ENCODE peak calls at places on chromosomes 11 and 22, in five cellular contexts. O is H9, C is IMR-90, A is H1, X is neuronal stem cell. H is an unnamed sample.

GRCh38 chr11:88603499-88603898 is 266.0 kb upstream of the CTSC start:
- DNase-seq in O (no peak), C (peak), A (no peak), X (no peak), H (no peak)

GRCh38 chr11:77596626-77597025 is 6.9 kb downstream of the AQP11 start:
- DNase-seq in C (peak), X (no peak), O (no peak), A (no peak), H (peak)

GRCh38 chr11:65110354-65110861 is 1.3 kb upstream of the TM7SF2 start:
- DNase-seq in C (peak), O (peak), X (peak), A (peak), H (peak)

GRCh38 chr11:88035271-88035670 is 140.0 kb downstream of the RAB38 start:
- DNase-seq in X (no peak), C (peak), A (no peak), O (no peak), H (no peak)

GRCh38 chr11:69230856-69231425 is 63.0 kb upstream of the MYEOV start:
- DNase-seq in C (no peak), O (peak), A (no peak), X (no peak), H (no peak)

GRCh38 chr11:61968758-61969390 is 1.4 kb upstream of the FTH1 start:
- DNase-seq in X (no peak), A (no peak), C (no peak), O (no peak), H (no peak)

GRCh38 chr11:73376803-73377629 is 817 bp downstream of the RELT start:
- DNase-seq in A (no peak), O (no peak), C (peak), X (no peak), H (peak)

GRCh38 chr11:45812581-45813548 is 7.9 kb downstream of the SLC35C1 start:
- DNase-seq in O (no peak), A (no peak), X (no peak), C (no peak), H (no peak)

GRCh38 chr11:8097926-8098325 is 16.9 kb downstream of the TUB start:
- DNase-seq in A (peak), O (no peak), X (no peak), C (no peak), H (no peak)

GRCh38 chr22:38733329-38734202 is 22.2 kb downstream of the SUN2 start:
- DNase-seq in X (no peak), O (peak), C (peak), A (peak), H (peak)

GRCh38 chr11:100830295-100830694 is 143.2 kb downstream of the ARHGAP42 start:
- DNase-seq in X (no peak), O (no peak), A (no peak), C (no peak), H (peak)

GRCh38 chr11:61956191-61957027 is 6.3 kb downstream of the BEST1 start:
- DNase-seq in X (no peak), A (peak), O (no peak), C (no peak), H (no peak)

GRCh38 chr11:3137486-3138177 is 27.5 kb downstream of the OSBPL5 start:
- DNase-seq in O (no peak), C (no peak), X (no peak), A (no peak), H (peak)

GRCh38 chr11:83816572-83817187 is 530.5 kb upstream of the CCDC90B start:
- DNase-seq in A (no peak), X (peak), C (peak), O (no peak), H (peak)

GRCh38 chr22:35632902-35633301 is 15.3 kb upstream of the APOL6 start:
- DNase-seq in A (no peak), C (no peak), X (no peak), O (no peak), H (no peak)

GRCh38 chr11:38136887-38137286 is 1538.9 kb upstream of the RAG2 start:
- DNase-seq in X (no peak), C (no peak), A (no peak), O (no peak), H (no peak)

GRCh38 chr11:3632070-3632660 is 9.6 kb downstream of the ART5 start:
- DNase-seq in A (no peak), X (no peak), O (no peak), C (no peak), H (no peak)

GRCh38 chr11:57205046-57205671 is 23.4 kb downstream of the LRRC55 start:
- DNase-seq in C (peak), O (peak), X (no peak), A (no peak), H (no peak)

GRCh38 chr11:11313426-11313825 is 39.6 kb downstream of the CSNK2A3 start:
- DNase-seq in O (no peak), A (no peak), C (peak), X (no peak), H (peak)

GRCh38 chr11:28730336-28730735 is 622.1 kb downstream of the METTL15 start:
- DNase-seq in A (no peak), C (peak), O (no peak), X (no peak), H (no peak)

GRCh38 chr11:66857234-66857926 is 516 bp downstream of the LRFN4 start:
- DNase-seq in O (peak), X (no peak), A (peak), C (no peak), H (peak)

GRCh38 chr11:63880031-63880841 is 36.7 kb downstream of the RCOR2 start:
- DNase-seq in C (peak), O (no peak), A (no peak), X (no peak), H (peak)

GRCh38 chr22:35140879-35141745 is 75.2 kb downstream of the ISX start:
- DNase-seq in C (no peak), X (peak), A (peak), O (peak), H (no peak)

GRCh38 chr22:39535302-39535805 is 2.8 kb upstream of the RPS19BP1 start:
- DNase-seq in C (no peak), O (peak), A (peak), X (no peak), H (no peak)

GRCh38 chr22:19731736-19732135 is 8.4 kb downstream of the GP1BB start:
- DNase-seq in A (no peak), O (no peak), C (no peak), X (no peak), H (no peak)

GRCh38 chr11:1228921-1229451 is 6.1 kb downstream of the MUC5B start:
- DNase-seq in A (peak), X (no peak), O (peak), C (no peak), H (no peak)

GRCh38 chr22:31618057-31618456 is 44.0 kb downstream of the PISD start:
- DNase-seq in X (no peak), C (no peak), O (no peak), A (no peak), H (no peak)

GRCh38 chr22:45504703-45505341 is 2.1 kb downstream of the FBLN1 start:
- DNase-seq in O (no peak), X (peak), A (peak), C (peak), H (peak)

GRCh38 chr11:77375114-77375513 is 73.6 kb upstream of the GDPD4 start:
- DNase-seq in X (no peak), C (peak), O (no peak), A (no peak), H (no peak)

GRCh38 chr11:62573592-62574362 is at the start of gene EEF1G:
- DNase-seq in X (peak), A (peak), O (peak), C (peak), H (peak)

GRCh38 chr22:42623301-42623751 is 8.6 kb upstream of the POLDIP3 start:
- DNase-seq in X (no peak), A (no peak), O (no peak), C (no peak), H (no peak)

GRCh38 chr22:42619261-42620063 is 4.8 kb upstream of the POLDIP3 start:
- DNase-seq in O (no peak), X (no peak), A (no peak), C (no peak), H (no peak)

GRCh38 chr22:42620084-42620483 is 5.4 kb upstream of the POLDIP3 start:
- DNase-seq in C (no peak), A (no peak), O (no peak), X (no peak), H (no peak)

GRCh38 chr22:42622061-42622710 is 7.5 kb upstream of the POLDIP3 start:
- DNase-seq in C (no peak), O (no peak), X (no peak), A (no peak), H (no peak)

DNA sequence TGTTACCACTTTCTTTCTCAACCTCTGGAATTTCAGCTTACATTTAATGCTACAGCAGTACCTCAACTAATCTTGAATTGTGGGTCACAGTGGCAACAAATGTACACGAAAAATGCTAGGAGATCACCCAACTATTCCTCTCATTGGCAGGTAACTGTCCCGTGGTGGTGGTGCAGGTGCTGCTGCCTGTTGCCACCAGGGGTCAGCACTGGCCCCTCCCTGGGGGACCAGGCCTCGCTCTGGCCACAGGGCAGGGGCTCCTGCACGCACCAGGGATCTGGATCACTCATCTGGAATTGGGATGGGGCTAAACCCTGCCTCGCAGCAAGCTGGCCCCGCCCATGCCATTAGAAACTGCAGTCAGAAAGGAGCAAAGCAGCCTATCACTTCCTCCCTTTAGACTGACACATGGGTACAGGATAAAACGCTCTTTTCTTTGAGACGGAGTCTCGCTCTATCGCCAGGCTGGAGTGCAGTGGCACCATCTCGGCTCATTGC is 6.9 kb upstream of the POLDIP3 start:
- DNase-seq in C (peak), X (peak), O (peak), A (peak), H (peak)
- H3K9ac ChIP-seq in C (no peak), X (no peak), O (no peak), A (no peak), H (peak)

GRCh38 chr22:37577957-37578356 is 1.9 kb downstream of the LGALS2 start:
- DNase-seq in C (no peak), X (no peak), A (no peak), O (no peak), H (no peak)
- H3K23ac ChIP-seq in C (no peak), X (no peak), A (no peak), O (no peak), H (no peak)

GRCh38 chr22:33564683-33565082 is 355.6 kb downstream of the LARGE1 start:
- DNase-seq in O (no peak), C (no peak), A (no peak), X (no peak), H (no peak)

GRCh38 chr22:33563568-33563967 is 356.7 kb downstream of the LARGE1 start:
- DNase-seq in C (no peak), O (no peak), X (no peak), A (no peak), H (no peak)

GRCh38 chr22:33565580-33565995 is 354.7 kb downstream of the LARGE1 start:
- DNase-seq in X (no peak), O (no peak), A (no peak), C (no peak), H (no peak)

GRCh38 chr22:33561149-33561807 is 359.0 kb downstream of the LARGE1 start:
- DNase-seq in O (no peak), X (no peak), A (no peak), C (no peak), H (no peak)

DNA sequence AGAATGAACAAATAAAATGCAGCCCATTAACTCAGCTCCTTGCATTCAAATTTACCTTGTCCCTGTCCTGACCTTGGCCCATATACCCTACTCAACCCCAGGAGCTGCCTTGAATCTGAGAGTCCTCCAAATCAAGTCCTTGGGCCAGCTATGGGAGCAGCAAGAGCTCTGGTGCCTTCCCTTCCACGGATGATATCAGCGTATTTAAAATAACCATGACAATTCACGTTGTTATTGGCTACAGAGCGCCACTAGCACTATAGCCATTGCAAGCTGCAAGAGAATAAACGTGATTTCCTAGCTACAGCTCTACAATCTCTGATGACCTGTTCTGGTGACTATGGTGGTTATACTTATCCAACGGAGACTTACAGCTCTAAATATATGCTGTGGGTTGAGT is 357.8 kb downstream of the LARGE1 start:
- DNase-seq in O (no peak), X (no peak), C (no peak), A (no peak), H (no peak)
- H3K9ac ChIP-seq in O (no peak), X (no peak), C (no peak), A (no peak), H (no peak)

GRCh38 chr11:6062691-6063358 is 32.3 kb upstream of the OR56A1 start:
- DNase-seq in C (no peak), X (no peak), O (no peak), A (no peak), H (no peak)

DNA sequence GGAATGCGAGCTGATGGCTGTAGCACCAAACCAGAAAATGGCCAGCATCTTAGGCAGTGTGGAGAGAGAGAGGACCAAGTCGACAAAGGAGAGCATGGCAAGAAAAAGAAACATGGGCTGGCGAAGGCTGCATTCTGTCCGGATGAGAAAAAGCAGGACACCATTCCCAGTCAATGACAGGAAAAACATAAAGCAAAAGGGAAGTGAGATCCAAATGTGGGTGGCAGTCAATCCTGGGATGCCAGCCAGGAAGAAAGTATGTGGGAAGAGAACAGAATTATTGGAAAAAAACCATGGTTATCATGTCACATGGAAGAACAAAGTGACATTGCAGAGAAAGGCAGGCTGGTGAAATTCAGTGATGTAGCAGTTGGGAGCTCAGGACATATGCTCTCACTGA is 36.9 kb upstream of the OR56A1 start:
- DNase-seq in O (no peak), A (no peak), C (no peak), X (no peak), H (no peak)
- H3K23ac ChIP-seq in O (no peak), A (no peak), C (no peak), X (no peak), H (no peak)

GRCh38 chr22:24430431-24431308 is 3.3 kb downstream of the ADORA2A start:
- DNase-seq in C (no peak), O (no peak), X (no peak), A (no peak), H (no peak)

GRCh38 chr22:24433868-24434471 is 6.6 kb downstream of the ADORA2A start:
- DNase-seq in X (no peak), A (no peak), O (no peak), C (peak), H (peak)

GRCh38 chr22:24431309-24432034 is 4.1 kb downstream of the ADORA2A start:
- DNase-seq in O (no peak), A (no peak), C (no peak), X (no peak), H (no peak)

GRCh38 chr22:24433001-24433867 is 5.8 kb downstream of the ADORA2A start:
- DNase-seq in A (no peak), C (no peak), X (no peak), O (no peak), H (no peak)

GRCh38 chr22:24432059-24432853 is 4.9 kb downstream of the ADORA2A start:
- DNase-seq in A (no peak), C (peak), X (no peak), O (no peak), H (no peak)
- H3K9ac ChIP-seq in A (no peak), C (no peak), X (no peak), O (no peak), H (no peak)

DNA sequence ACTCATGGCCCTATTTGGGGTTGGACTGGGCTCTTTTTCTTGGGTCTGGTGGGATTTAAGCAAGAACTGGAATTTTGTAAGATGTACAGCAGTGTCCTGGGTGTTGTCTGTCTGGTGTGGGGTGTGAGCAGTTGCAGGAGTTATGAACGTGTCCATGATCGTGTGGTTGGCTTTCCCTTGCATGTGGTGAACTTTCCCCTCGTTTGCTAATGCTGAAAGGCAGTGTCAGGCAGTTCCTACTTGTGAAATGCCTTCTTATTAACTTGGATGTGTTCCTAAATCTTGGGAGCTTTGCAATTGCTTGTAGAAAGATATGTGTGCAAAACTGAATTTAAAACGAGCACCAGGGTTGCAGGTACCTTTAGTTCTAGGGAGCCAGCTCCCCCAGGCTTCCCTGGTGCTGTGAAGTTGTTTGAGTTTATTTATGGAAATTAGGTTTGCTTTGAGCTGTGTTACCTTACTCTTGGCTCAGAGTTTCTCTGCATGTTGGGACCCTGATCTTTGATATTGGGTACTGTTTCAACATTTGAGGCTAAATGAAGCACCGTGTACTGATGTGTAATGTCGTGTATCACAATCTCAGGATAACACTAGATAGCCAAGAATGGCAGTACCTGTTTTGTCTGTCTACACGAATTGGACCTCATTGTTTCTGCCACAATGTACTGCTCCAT is 35.8 kb upstream of the HSD17B12 start:
- DNase-seq in C (peak), A (no peak), X (no peak), O (no peak), H (peak)
- H3K23ac ChIP-seq in C (peak), A (no peak), X (no peak), O (no peak), H (peak)

H was measured in mesenchymal stem cell.